ENCODE peak calls at places on chromosomes 2 and 18, in seven cellular contexts. F is mammary epithelial cell, R is thyroid gland, P is pancreas, W is uterus, M is brain microvascular endothelial cell, S is cardiac muscle cell. H is an unnamed sample. For H3K36me3, the result is how much of the 10 kb centered on the place peaks cover.

GRCh38 chr2:9539530-9539929 is 16.1 kb downstream of the ADAM17 start:
- DNase-seq in F (no peak), R (no peak), P (no peak), W (no peak), M (no peak), S (peak), H (no peak)

GRCh38 chr2:32008811-32009478 is 1.9 kb downstream of the MEMO1 start:
- DNase-seq in F (peak), R (peak), P (no peak), W (no peak), M (no peak), S (peak), H (no peak)

GRCh38 chr18:58310517-58310916 is 266.5 kb downstream of the NEDD4L start:
- DNase-seq in F (peak), R (peak), P (peak), W (no peak), M (no peak), S (no peak), H (no peak)

GRCh38 chr2:222989431-222989830 is 62.6 kb upstream of the KCNE4 start:
- DNase-seq in F (no peak), R (no peak), P (no peak), W (no peak), M (no peak), S (no peak), H (no peak)

GRCh38 chr2:96906719-96907404 is 37.0 kb upstream of the SEMA4C start:
- DNase-seq in F (no peak), R (no peak), P (no peak), W (peak), M (no peak), S (no peak), H (no peak)

GRCh38 chr2:97868986-97869721 is 126.6 kb downstream of the TMEM131 start:
- DNase-seq in F (peak), R (no peak), P (no peak), W (no peak), M (peak), S (peak), H (no peak)

GRCh38 chr2:106193491-106193976 is 567 bp downstream of the UXS1 start:
- DNase-seq in F (peak), R (peak), P (peak), W (peak), M (no peak), S (no peak), H (no peak)

GRCh38 chr18:23237524-23238151 is 102.4 kb downstream of the CABLES1 start:
- DNase-seq in F (peak), R (peak), P (no peak), W (peak), M (peak), S (peak), H (peak)

GRCh38 chr2:235542728-235543125 is 48.9 kb downstream of the AGAP1 start:
- DNase-seq in F (no peak), R (no peak), P (no peak), W (no peak), M (no peak), S (no peak), H (no peak)

GRCh38 chr2:28753043-28753683 is 1.5 kb downstream of the PPP1CB start:
- DNase-seq in F (peak), R (peak), P (peak), W (peak), M (peak), S (peak), H (peak)

GRCh38 chr18:22113144-22113813 is 56.1 kb upstream of the GATA6 start:
- DNase-seq in F (no peak), R (peak), P (peak), W (no peak), M (no peak), S (no peak), H (no peak)

GRCh38 chr2:241033994-241034393 is 35.6 kb downstream of the SNED1 start:
- DNase-seq in F (no peak), R (no peak), P (no peak), W (no peak), M (no peak), S (no peak), H (no peak)
- H3K36me3 ChIP-seq in F (under half), R (under half), P (under half), W (under half), M (under half), S (under half), H (under half)

GRCh38 chr18:48832961-48833700 is 117.6 kb downstream of the SMAD7 start:
- DNase-seq in F (peak), R (peak), P (no peak), W (peak), M (no peak), S (peak), H (no peak)
- H3K4me3 ChIP-seq in F (no peak), R (no peak), P (no peak), W (no peak), M (peak), S (no peak), H (peak)

DNA sequence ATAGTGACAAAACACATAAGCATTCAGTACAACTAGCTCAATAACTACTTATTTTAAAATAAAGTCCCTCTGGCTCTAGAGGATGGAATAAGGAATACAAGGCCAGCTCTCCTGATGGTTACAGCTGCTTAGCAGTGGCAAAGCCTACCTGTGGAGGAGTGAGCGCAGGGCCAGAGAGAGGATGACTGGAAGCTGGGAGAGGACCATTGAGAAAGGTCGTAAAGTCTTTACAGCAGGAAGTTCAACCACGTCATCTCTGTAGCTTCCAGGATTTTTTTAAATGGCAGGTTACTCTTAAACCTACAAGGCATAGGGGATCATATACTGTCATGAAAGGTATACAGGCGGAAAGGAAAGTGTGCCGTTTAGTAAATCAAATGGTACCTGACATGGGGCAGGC is 26.3 kb downstream of the ANXA4 start:
- DNase-seq in F (no peak), R (no peak), P (no peak), W (no peak), M (no peak), S (no peak), H (no peak)
- H3K27ac ChIP-seq in F (no peak), R (no peak), P (no peak), W (no peak), M (no peak), S (no peak), H (no peak)

DNA sequence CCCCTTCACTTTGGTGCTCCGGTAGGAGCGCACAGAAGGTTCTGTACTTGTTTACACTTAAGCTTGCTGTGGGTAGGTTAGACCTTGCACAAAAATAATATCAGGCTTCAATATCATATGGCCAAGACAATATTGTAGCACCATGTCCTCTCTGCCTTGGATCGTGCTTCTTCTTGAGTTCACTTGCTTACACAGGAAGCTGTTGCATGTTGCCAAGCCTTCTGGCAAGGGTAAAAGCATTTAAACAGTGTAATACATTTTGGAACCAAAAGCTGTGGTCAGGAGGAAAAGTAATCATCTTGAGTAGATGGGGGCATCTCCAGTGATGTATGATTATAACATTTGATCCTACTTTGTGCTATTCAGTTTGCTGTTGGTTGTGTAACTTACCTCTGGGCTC is 197.5 kb downstream of the LTBP1 start:
- DNase-seq in F (no peak), R (no peak), P (no peak), W (no peak), M (no peak), S (peak), H (no peak)
- H3K36me3 ChIP-seq in F (under half), R (under half), P (under half), W (under half), M (half or more), S (under half), H (under half)

DNA sequence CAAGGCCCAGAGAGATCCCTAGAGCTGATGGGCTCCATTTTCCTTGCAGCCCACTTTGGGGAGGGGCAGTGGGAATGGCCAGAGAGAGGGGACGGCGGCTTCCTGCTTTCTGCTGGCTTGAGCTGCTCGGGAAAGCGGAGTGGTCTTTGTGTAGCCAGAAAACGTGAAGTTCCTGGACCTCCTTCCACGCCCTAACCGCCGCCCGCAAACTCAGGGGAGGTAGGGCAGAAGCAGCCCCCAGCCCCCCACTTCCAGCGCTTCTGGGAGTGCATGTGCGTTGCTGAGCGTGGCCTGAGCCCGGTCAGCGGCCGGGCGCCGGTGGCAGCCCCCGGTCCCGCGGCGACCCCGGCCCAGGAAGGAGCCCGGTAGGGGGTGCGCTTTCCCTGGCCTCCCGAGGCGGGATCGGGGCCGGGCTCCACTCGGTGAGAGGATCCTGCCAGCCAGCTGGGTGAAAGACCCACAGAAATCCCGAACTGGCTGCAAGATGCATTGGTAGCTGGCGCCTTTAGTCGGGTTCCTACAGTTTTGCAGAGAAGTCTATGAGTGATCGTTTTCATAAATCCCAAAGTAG is 25.3 kb upstream of the BOD1L2 start:
- DNase-seq in F (no peak), R (no peak), P (no peak), W (no peak), M (no peak), S (no peak), H (no peak)
- H3K4me3 ChIP-seq in F (no peak), R (no peak), P (no peak), W (no peak), M (no peak), S (no peak), H (no peak)

DNA sequence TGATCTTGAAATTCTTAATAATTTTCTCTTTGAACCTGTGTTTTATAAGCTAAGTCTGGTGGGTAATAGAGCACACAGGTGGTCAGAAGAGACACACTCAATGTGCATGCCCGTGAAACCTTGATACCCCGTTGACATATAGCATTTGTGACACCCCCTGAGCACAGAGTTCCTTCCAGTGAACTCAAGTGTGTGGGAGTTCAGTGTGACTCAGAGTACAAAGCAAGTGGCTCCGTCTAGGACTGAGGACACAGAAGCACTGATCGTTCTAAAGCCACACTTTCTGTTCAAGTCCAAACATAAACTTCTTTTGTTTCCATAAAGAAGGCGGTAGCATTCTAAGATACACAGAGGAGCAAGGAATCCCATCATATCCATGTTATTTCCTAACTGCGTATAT is 523.6 kb downstream of the PID1 start:
- DNase-seq in F (peak), R (no peak), P (no peak), W (no peak), M (no peak), S (no peak), H (no peak)
- H3K27ac ChIP-seq in F (no peak), R (no peak), P (no peak), W (no peak), M (no peak), S (no peak), H (no peak)

DNA sequence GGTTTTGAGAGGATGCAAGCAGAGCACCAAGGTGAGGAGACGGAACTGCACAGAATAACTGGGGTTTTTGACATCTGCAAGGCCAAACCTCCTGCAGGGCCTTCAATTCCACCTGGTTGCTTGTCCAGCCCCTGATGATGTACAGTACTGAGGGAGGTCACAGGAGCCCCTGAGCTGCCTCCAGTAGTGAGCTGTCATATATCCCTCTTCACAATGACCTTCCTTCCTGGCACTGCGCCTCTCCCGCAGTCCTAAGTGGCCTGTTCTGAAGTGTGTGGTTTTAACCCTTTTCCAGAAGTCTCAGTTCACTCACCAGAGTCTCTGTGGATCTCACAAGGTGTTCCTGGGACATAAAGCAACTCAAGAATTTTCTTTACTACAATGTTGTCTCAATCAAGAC is 45.3 kb downstream of the LRRTM1 start:
- DNase-seq in F (no peak), R (no peak), P (no peak), W (no peak), M (no peak), S (no peak), H (no peak)
- H3K36me3 ChIP-seq in F (under half), R (under half), P (under half), W (under half), M (under half), S (under half), H (under half)

GRCh38 chr18:2536063-2536462 is 35.2 kb downstream of the METTL4 start:
- DNase-seq in F (no peak), R (no peak), P (no peak), W (no peak), M (no peak), S (no peak), H (no peak)

GRCh38 chr18:2534906-2535305 is 36.4 kb downstream of the METTL4 start:
- DNase-seq in F (no peak), R (no peak), P (no peak), W (no peak), M (no peak), S (no peak), H (no peak)

GRCh38 chr18:2535419-2535910 is 35.8 kb downstream of the METTL4 start:
- DNase-seq in F (no peak), R (no peak), P (no peak), W (no peak), M (peak), S (no peak), H (no peak)

GRCh38 chr18:2537281-2537680 is 34.0 kb downstream of the METTL4 start:
- DNase-seq in F (no peak), R (no peak), P (no peak), W (no peak), M (no peak), S (no peak), H (no peak)

GRCh38 chr18:2536493-2536892 is 34.8 kb downstream of the METTL4 start:
- DNase-seq in F (no peak), R (no peak), P (no peak), W (no peak), M (peak), S (peak), H (no peak)
- H3K4me3 ChIP-seq in F (no peak), R (no peak), P (no peak), W (no peak), M (no peak), S (no peak), H (no peak)

DNA sequence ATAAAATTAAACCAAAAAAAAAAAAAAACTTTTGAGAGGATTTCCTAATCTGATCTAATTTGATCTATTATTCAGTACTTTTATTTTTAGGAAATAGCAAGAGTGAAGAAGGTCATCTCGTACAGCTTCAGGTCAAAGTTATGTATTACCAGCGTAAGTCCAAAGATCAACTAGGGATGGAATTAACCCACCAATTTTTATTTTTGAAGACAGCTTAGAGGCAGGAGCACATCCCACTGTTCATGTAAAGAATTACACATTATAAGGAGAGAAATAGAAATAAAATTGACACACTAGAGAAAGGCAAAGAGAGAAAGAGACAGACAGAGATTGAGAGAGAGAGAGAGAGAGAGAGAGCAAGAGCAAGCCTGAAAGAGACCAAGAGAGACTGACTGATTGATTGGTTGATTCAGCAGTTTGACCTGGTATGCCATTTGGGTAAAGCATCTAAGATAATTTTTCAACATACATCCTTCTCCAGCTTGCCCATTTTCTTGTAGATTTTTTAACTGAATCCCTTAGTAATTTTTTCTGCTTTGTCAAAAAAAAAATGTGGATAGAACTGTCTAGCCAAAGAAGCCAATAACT is 25.1 kb downstream of the DOCK10 start:
- DNase-seq in F (no peak), R (no peak), P (no peak), W (no peak), M (no peak), S (no peak), H (no peak)
- H3K27ac ChIP-seq in F (no peak), R (no peak), P (no peak), W (no peak), M (no peak), S (no peak), H (no peak)

GRCh38 chr2:86070868-86071267 is 34.8 kb downstream of the POLR1A start:
- DNase-seq in F (no peak), R (no peak), P (no peak), W (no peak), M (no peak), S (no peak), H (no peak)

GRCh38 chr2:86072271-86072858 is 33.3 kb downstream of the POLR1A start:
- DNase-seq in F (no peak), R (peak), P (peak), W (peak), M (peak), S (no peak), H (no peak)

GRCh38 chr2:86073225-86073624 is 32.5 kb downstream of the POLR1A start:
- DNase-seq in F (no peak), R (no peak), P (no peak), W (no peak), M (no peak), S (no peak), H (no peak)

GRCh38 chr2:86074811-86075210 is 30.9 kb downstream of the POLR1A start:
- DNase-seq in F (no peak), R (no peak), P (no peak), W (no peak), M (no peak), S (no peak), H (no peak)

DNA sequence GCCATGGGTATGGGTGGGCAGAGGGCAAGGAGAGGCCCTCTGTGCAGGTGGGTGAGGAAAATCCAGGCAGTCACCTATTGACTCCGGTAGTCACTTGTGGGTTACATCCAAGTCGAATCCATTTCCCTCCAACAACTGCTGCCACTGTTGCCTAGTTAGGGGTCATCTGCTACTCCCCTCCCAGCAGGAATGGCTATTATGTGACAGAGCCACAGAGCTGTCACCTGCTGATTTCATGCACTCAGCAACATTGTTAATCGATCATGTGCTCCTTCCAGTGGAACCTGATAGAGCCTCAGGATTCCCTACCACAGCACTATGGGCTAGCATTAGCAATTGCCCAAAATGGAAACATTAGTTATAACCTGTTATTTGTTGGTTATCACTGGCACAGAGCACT is 31.4 kb downstream of the POLR1A start:
- DNase-seq in F (no peak), R (no peak), P (no peak), W (no peak), M (no peak), S (no peak), H (no peak)
- H3K36me3 ChIP-seq in F (under half), R (under half), P (under half), W (under half), M (half or more), S (under half), H (under half)